ENCODE peak calls at places on chromosomes 16 and 17, in four cellular contexts. Y, R, K and P are unnamed samples. For H3K36me3, the result is how much of the 10 kb centered on the place peaks cover.

GRCh38 chr16:49952386-49952785 is 72.6 kb upstream of the CNEP1R1 start:
- DNase-seq in Y (no peak), K (no peak), R (no peak), P (no peak)

GRCh38 chr17:21043296-21044232 is 753 bp upstream of the USP22 start:
- DNase-seq in Y (peak), K (peak), R (peak), P (peak)

GRCh38 chr16:69833791-69834282 is 71.7 kb downstream of the WWP2 start:
- DNase-seq in Y (peak), R (no peak), K (peak), P (peak)

GRCh38 chr16:28063611-28064061 is at the start of gene GSG1L:
- DNase-seq in K (no peak), Y (no peak), R (no peak), P (no peak)

GRCh38 chr16:71637398-71637797 is 11.4 kb downstream of the MARVELD3 start:
- DNase-seq in R (no peak), K (no peak), Y (no peak), P (no peak)

GRCh38 chr17:8995711-8996110 is 25.6 kb upstream of the NTN1 start:
- DNase-seq in K (no peak), R (no peak), Y (no peak), P (no peak)

GRCh38 chr16:84751947-84752346 is 52.1 kb downstream of the USP10 start:
- DNase-seq in K (no peak), R (no peak), Y (no peak), P (no peak)

GRCh38 chr17:66450008-66450856 is 147.8 kb downstream of the PRKCA start:
- DNase-seq in Y (peak), R (no peak), K (no peak), P (no peak)

GRCh38 chr17:75024686-75025397 is 12.4 kb downstream of the MRPL58 start:
- DNase-seq in Y (no peak), R (no peak), K (no peak), P (no peak)

GRCh38 chr17:44556854-44557606 is at the start of gene FZD2:
- DNase-seq in K (peak), Y (peak), R (peak), P (peak)

GRCh38 chr17:71975998-71976649 is 144.7 kb upstream of the SOX9 start:
- DNase-seq in K (peak), R (peak), Y (peak), P (peak)

GRCh38 chr17:53466733-53467132 is 356.0 kb upstream of the KIF2B start:
- DNase-seq in R (no peak), K (no peak), Y (no peak), P (no peak)

GRCh38 chr17:51166198-51166986 is at the start of gene NME2:
- DNase-seq in K (peak), Y (peak), R (peak), P (peak)

GRCh38 chr17:59790936-59791335 is 83.5 kb downstream of the VMP1 start:
- DNase-seq in Y (no peak), K (no peak), R (no peak), P (no peak)

GRCh38 chr17:38898812-38899348 is 26.5 kb upstream of the LASP1NB start:
- DNase-seq in Y (peak), R (no peak), K (peak), P (no peak)

GRCh38 chr17:39872700-39873099 is 4.7 kb downstream of the ZPBP2 start:
- DNase-seq in Y (no peak), K (no peak), R (no peak), P (no peak)

GRCh38 chr16:11049396-11050059 is 105.2 kb downstream of the CLEC16A start:
- DNase-seq in Y (no peak), K (no peak), R (no peak), P (no peak)

GRCh38 chr17:2798679-2799078 is 2.4 kb downstream of the RAP1GAP2 start:
- DNase-seq in K (no peak), R (no peak), Y (no peak), P (no peak)

GRCh38 chr16:79276506-79276905 is 324.0 kb downstream of the MAF start:
- DNase-seq in Y (no peak), K (no peak), R (no peak), P (no peak)

GRCh38 chr17:65696739-65697394 is 135.4 kb upstream of the AXIN2 start:
- DNase-seq in Y (no peak), R (no peak), K (no peak), P (no peak)

GRCh38 chr17:16107165-16107770 is 107.6 kb downstream of the TTC19 start:
- DNase-seq in K (no peak), Y (no peak), R (no peak), P (no peak)

GRCh38 chr17:17691468-17692263 is 10.4 kb downstream of the RAI1 start:
- DNase-seq in Y (no peak), R (no peak), K (no peak), P (no peak)

GRCh38 chr16:83762141-83763024 is 45.4 kb upstream of the HSBP1 start:
- DNase-seq in Y (no peak), K (no peak), R (no peak), P (no peak)

GRCh38 chr16:22053921-22054341 is 38.4 kb upstream of the VWA3A start:
- DNase-seq in R (no peak), Y (no peak), K (no peak), P (no peak)

GRCh38 chr17:51079049-51079448 is 41.6 kb downstream of the SPAG9 start:
- DNase-seq in Y (no peak), K (no peak), R (no peak), P (no peak)

GRCh38 chr17:40065771-40066510 is 3.2 kb downstream of the THRA start:
- DNase-seq in K (no peak), Y (no peak), R (no peak), P (peak)

GRCh38 chr16:58516768-58517107 is 1.4 kb downstream of the SETD6 start:
- DNase-seq in R (no peak), Y (no peak), K (no peak), P (no peak)

GRCh38 chr16:11689031-11689840 is 21.0 kb downstream of the SNN start:
- DNase-seq in Y (peak), K (no peak), R (no peak), P (no peak)

GRCh38 chr16:53085539-53086450 is 31.0 kb downstream of the CHD9 start:
- DNase-seq in K (no peak), R (peak), Y (no peak), P (no peak)

GRCh38 chr16:81752225-81752875 is 26.7 kb upstream of the PLCG2 start:
- DNase-seq in Y (peak), K (peak), R (no peak), P (peak)

GRCh38 chr17:43878260-43879082 is 28.9 kb downstream of the MPP2 start:
- DNase-seq in K (peak), R (peak), Y (peak), P (peak)

GRCh38 chr16:3215601-3216262 is 19.2 kb downstream of the ZNF200 start:
- DNase-seq in R (no peak), K (no peak), Y (peak), P (no peak)

GRCh38 chr17:13521784-13522183 is 79.9 kb downstream of the HS3ST3A1 start:
- DNase-seq in K (no peak), R (no peak), Y (no peak), P (no peak)

GRCh38 chr17:28372203-28372944 is 880 bp downstream of the SARM1 start:
- DNase-seq in R (no peak), Y (no peak), K (no peak), P (peak)

DNA sequence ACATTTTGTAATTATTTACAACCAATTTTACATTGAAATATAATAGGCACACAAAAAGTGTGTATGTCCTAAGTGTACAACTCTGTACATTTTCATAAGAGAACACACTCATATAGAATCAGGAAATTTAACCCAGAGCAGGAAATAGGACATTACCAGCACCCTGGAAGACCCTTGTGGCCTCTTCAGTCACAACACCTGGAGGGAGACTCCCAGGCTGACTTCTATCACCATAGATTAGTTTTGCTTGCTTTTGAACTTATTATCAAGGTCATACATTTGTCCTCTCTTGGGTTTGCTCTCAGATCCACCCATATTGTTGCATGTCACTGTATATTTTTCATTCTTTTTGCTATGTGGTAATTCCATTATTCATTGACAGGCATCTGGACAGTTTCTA is 5.8 kb downstream of the RIPOR1 start:
- DNase-seq in K (no peak), Y (no peak), R (no peak), P (no peak)
- TF ChIP-seq CTCF in K (no peak), Y (no peak), R (no peak), P (no peak)

DNA sequence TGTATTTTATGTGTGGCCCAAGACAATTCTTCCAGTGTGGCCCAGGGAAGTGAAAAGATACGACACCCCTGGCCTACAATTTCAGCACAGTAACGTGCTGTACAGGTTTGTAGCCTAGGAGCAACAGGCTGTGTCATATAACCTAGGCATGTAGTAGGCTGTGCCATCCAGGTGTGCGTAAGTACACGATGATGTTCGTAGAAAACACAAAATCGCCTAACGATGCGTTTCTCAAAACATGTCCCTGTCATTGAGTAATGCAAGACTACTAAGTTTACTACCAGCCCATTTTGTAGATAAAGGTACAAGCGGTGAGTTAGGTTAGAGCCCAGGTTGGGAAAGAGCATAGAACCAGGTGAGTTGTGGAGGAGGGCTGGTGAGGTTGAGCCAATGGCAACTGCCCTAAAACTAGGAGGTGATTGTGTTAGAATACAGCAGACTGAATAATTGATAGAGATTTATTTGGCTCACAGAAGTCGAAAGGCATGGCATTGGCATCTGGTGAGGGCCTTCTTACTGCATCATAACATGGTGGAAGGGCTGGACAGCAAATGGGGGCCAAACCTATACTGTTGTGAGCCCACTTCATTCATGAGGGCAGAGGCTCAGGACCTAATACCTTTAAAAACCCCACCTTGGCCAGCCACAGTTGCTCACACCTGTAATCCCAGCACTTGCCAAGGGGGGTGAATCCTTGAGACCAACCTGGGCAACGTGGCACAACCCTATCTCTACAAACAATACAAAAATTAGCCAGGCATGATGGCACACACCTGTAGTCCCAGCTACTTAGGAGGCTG is 4.2 kb downstream of the EIF1 start:
- DNase-seq in R (no peak), Y (no peak), K (no peak), P (peak)
- H3K36me3 ChIP-seq in R (under half), Y (under half), K (under half), P (under half)

DNA sequence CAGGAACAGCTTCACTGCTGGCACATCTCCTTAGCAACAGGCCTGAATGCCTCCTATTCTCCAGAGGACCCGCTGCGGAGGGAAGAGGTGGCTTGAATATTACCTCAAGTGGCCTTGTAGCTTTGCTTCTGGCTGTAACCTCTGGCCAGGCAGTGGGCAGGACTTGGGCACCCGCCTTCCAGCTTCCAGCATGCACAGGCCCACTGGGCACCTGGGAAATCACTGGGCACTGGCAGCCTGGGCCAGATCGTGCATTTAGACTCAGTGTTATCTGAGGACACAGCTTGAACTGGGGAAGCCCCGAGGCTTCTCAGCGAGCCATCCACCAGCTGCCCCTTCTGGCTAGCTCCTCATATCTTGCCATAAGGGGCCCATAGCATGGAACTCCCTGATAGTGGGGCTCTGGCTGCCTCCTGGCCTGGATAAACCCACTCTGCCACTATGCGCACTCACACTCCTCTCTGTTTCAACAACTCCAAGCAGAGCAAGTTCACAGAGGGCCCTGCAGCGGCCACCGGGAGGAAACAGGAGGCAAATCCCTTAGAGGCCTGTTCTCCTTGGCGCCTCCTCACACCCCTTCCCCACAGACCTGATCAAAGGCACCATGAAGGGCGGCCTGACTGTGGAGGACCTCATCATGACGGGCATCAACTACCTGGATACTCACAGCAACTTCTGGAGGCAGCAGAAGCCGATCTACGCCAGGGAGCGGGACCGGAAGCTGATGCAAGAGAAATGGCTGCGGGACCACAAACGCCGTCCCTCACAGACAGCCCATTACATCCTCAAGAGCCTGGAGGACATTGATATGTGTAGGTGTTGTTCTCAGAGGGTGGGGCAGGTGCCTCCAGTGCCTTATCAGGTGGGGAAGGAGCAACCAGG is 7.8 kb downstream of the ODAD4 start:
- DNase-seq in R (no peak), Y (no peak), K (no peak), P (peak)
- TF ChIP-seq CTCF in R (no peak), Y (no peak), K (no peak), P (no peak)

GRCh38 chr17:73118139-73118538 is 25.7 kb upstream of the SLC39A11 start:
- DNase-seq in K (no peak), Y (no peak), R (no peak), P (no peak)
- H3K36me3 ChIP-seq in K (under half), Y (under half), R (under half), P (under half)

GRCh38 chr17:41909088-41909487 is 9.7 kb downstream of the ACLY start:
- DNase-seq in K (no peak), Y (no peak), R (no peak), P (no peak)

GRCh38 chr17:41907633-41908539 is 10.9 kb downstream of the ACLY start:
- DNase-seq in Y (peak), K (no peak), R (no peak), P (peak)

GRCh38 chr17:41913798-41914197 is 5.0 kb downstream of the ACLY start:
- DNase-seq in R (peak), K (no peak), Y (no peak), P (no peak)

GRCh38 chr17:41912925-41913324 is 5.8 kb downstream of the ACLY start:
- DNase-seq in K (no peak), R (no peak), Y (no peak), P (no peak)

DNA sequence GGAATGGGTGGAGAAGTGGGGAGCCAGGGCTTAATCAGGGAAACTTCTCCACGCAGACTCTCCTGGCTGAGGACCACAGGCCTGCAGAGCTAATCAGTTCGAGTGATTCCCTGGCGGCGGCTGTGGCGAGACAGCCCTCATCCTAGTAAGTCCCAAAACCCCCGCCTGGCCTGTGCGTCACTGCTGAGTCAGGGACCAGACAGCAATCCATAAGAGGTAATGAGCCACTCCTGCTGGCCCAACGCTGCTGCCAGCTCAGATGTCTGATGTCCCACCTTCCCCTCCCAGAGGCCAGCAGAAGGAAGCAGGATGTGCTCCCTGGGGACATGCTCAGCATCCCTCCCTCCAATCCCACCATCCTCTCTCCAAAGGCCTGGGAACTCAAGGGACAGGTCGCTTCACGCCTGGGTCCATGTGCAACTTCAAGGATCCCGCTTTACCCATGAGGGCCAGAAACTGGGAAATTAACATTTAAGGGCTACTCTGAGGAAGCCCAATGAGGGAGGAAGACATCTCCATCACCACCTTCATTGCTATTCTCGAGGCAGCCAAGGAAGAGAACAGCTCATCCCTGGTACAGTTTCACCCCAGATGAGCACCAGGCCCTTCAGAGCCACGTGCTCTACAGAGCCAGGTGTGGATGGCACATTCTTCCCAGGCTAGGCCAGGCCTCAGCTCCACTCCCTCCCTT is 7.9 kb downstream of the ACLY start:
- DNase-seq in K (no peak), Y (no peak), R (no peak), P (no peak)
- TF ChIP-seq CTCF in K (no peak), Y (no peak), R (no peak), P (no peak)

DNA sequence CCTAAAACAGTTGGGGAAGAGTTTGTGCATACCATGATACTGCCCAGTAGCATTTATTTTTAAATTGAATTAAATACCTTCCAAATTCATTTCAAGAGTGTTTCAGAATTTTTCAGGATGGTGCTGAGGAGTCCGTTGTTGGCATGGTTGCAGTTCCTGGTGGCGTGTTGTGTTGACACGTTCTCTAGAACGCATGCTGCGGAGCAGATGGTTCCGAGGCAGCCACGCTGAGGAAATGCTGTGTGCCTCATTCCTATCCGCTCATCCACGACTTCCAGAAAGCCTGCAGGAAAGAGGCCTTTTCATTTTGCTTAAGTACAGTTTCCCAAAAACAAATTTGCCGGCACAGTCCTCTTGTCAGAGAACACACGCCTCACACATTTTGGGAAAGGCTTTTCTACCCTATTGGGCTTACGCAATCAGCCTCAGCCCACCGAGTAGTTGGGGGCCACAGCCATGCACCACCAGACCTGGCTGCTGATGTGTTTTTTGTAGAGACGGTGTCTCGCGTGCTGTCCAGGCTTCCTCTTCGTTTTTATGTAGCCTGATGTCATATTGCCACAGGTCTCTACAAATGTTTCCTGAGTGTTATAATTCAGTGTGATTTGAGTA is 32.1 kb upstream of the IL17C start:
- DNase-seq in K (no peak), R (no peak), Y (no peak), P (no peak)
- H3K36me3 ChIP-seq in K (under half), R (under half), Y (under half), P (under half)

GRCh38 chr17:1147664-1148063 is 32.1 kb downstream of the ABR start:
- DNase-seq in Y (peak), R (peak), K (peak), P (peak)
- TF ChIP-seq CTCF in Y (peak), R (peak), K (peak), P (no peak)

GRCh38 chr16:57462978-57463362 is 491 bp downstream of the POLR2C start:
- DNase-seq in Y (no peak), K (no peak), R (no peak), P (no peak)
- H3K36me3 ChIP-seq in Y (under half), K (under half), R (under half), P (under half)